ENCODE peak calls at places on chromosomes 4 and X, in five cellular contexts. P is endodermal cell, T is PC-3, Z is sigmoid colon, Q is AG09319. B is an unnamed sample.

GRCh38 chrX:46587158-46587557 is 13.6 kb downstream of the CHST7 start:
- DNase-seq in P (no peak), Z (no peak), Q (no peak), T (no peak), B (peak)

GRCh38 chrX:1763294-1763693 is 148.4 kb downstream of the ASMT start:
- DNase-seq in P (no peak), Q (no peak), T (no peak), Z (no peak), B (no peak)

GRCh38 chr4:124907881-124908280 is 195.3 kb upstream of the ANKRD50 start:
- DNase-seq in P (no peak), T (peak), Z (no peak), Q (no peak), B (no peak)

GRCh38 chr4:54165011-54165410 is 64.1 kb upstream of the PDGFRA start:
- DNase-seq in Q (no peak), T (no peak), Z (no peak), P (no peak), B (no peak)

GRCh38 chr4:28772066-28772465 is 1911.4 kb downstream of the STIM2 start:
- DNase-seq in P (no peak), Q (no peak), Z (no peak), T (peak), B (no peak)

GRCh38 chr4:21888195-21888976 is 60.2 kb downstream of the KCNIP4 start:
- DNase-seq in Z (no peak), P (no peak), T (peak), Q (peak), B (peak)

GRCh38 chr4:108492816-108493595 is 127.4 kb upstream of the RPL34 start:
- DNase-seq in Q (no peak), Z (no peak), T (peak), P (peak), B (no peak)

GRCh38 chr4:154908168-154908567 is 127.1 kb downstream of the RBM46 start:
- DNase-seq in T (peak), Q (no peak), P (no peak), Z (no peak), B (no peak)

GRCh38 chrX:120358687-120359086 is 3.2 kb upstream of the ATP1B4 start:
- DNase-seq in Z (no peak), T (peak), Q (no peak), P (no peak), B (no peak)

GRCh38 chr4:94038195-94038594 is 169.5 kb upstream of the SMARCAD1 start:
- DNase-seq in P (no peak), Z (no peak), T (no peak), Q (no peak), B (no peak)

GRCh38 chr4:36241771-36242170 is 2.5 kb downstream of the ARAP2 start:
- DNase-seq in P (no peak), T (no peak), Q (no peak), Z (no peak), B (peak)

GRCh38 chrX:16466640-16467432 is 183.1 kb upstream of the S100G start:
- DNase-seq in T (peak), Z (no peak), Q (no peak), P (no peak), B (no peak)

GRCh38 chr4:186475202-186475601 is 80.2 kb downstream of the MTNR1A start:
- DNase-seq in T (no peak), P (no peak), Z (no peak), Q (no peak), B (no peak)

GRCh38 chr4:36053931-36054330 is 190.4 kb downstream of the ARAP2 start:
- DNase-seq in Z (no peak), P (no peak), T (no peak), Q (no peak), B (no peak)

GRCh38 chr4:153222790-153223417 is 18.7 kb downstream of the TRIM2 start:
- DNase-seq in T (peak), Z (peak), P (peak), Q (no peak), B (peak)

DNA sequence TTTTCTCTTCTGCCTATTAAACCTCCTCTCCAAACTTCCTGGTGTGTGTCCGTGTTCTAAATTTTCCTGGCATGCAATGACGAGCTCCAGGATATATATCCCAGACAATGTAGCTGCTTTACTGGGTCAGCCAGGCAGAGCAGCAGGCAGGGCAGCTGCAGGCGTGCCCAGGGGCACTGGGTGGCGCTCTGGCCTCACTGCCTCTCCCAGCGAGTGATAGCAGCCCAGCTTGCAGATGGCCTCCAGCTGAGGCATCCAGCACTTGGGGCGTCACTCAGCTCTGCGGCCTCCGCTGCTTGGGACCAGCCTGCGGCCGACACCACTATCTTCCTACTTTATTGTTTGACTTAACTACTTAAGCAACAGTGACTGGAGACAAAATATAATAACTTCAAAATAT is 23.0 kb upstream of the UBA6 start:
- DNase-seq in Z (no peak), T (no peak), P (peak), Q (no peak), B (no peak)
- TF ChIP-seq CTCF in Z (no peak), T (peak), P (peak), Q (no peak), B (no peak)

GRCh38 chr4:39407584-39407885 is 805 bp downstream of the KLB start:
- DNase-seq in P (no peak), Q (no peak), T (no peak), Z (no peak), B (no peak)

GRCh38 chr4:39406763-39407583 is at the start of gene KLB:
- DNase-seq in Z (no peak), Q (no peak), P (no peak), T (no peak), B (no peak)

GRCh38 chr4:39415678-39416283 is 9.1 kb downstream of the KLB start:
- DNase-seq in Z (no peak), T (no peak), Q (no peak), P (no peak), B (no peak)

GRCh38 chr4:39410415-39410814 is 3.7 kb downstream of the KLB start:
- DNase-seq in P (no peak), Z (no peak), Q (no peak), T (peak), B (no peak)
- TF ChIP-seq CTCF in P (peak), Z (no peak), Q (peak), T (peak), B (no peak)

GRCh38 chr4:166324321-166324720 is 451.3 kb downstream of the TLL1 start:
- DNase-seq in Z (no peak), P (peak), Q (no peak), T (peak), B (no peak)
- TF ChIP-seq CTCF in Z (no peak), P (peak), Q (no peak), T (peak), B (peak)

GRCh38 chrX:97315939-97316338 is 432.2 kb downstream of the RPA4 start:
- DNase-seq in Z (no peak), P (peak), Q (no peak), T (peak), B (no peak)
- TF ChIP-seq CTCF in Z (no peak), P (peak), Q (no peak), T (peak), B (no peak)

GRCh38 chr4:2042207-2042946 is 16.8 kb upstream of the NAT8L start:
- DNase-seq in Z (no peak), Q (no peak), T (no peak), P (peak), B (peak)

GRCh38 chr4:2043396-2044118 is 15.6 kb upstream of the NAT8L start:
- DNase-seq in T (no peak), Z (no peak), Q (no peak), P (no peak), B (peak)

GRCh38 chr4:2041234-2042130 is 17.6 kb upstream of the NAT8L start:
- DNase-seq in Q (peak), T (peak), P (peak), Z (peak), B (peak)

GRCh38 chr4:2042947-2043395 is 16.2 kb upstream of the NAT8L start:
- DNase-seq in Q (no peak), Z (no peak), T (no peak), P (no peak), B (peak)

DNA sequence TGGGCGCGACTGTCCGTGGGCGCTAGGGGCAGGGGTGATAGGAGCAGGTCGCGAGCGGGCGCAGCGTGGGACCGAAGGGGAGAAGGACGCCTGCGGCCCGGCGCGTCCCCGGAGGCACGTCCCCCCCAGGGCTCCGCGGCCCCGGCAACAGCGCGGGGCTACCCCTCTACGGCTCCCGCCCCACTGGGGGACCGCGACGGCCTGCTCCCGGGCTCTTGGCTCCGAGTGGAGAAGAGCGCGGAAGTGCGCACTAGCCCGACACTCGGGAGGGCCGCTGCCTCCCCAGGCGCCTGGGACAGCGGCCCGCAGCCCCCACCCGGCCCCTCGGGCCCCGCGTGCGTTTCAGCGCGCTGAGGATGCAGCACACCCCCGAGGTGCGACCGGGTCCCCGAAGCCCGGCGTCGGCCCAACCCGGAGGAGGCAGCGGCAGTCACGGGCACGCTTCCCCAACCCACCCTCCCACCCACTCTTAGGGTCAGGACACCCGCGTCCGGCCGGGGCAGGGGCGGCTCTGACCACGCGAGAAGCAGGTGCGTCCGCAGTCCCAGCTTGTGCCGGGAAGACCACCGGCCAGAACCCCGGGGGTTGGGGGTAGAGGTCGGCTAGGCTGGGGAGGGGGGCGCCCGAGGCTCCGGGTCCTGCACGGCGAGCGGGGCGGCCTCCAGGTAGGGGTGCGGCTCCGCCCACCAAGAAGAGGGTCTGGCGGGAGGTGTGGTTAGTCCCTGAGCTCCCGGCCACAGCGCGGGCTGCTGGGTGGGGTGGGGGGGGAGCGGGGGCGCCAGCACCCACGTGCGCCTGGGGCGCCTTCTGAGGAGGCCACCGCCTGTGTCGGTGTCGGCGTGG is 18.5 kb upstream of the NAT8L start:
- DNase-seq in T (no peak), Z (no peak), P (peak), Q (no peak), B (peak)
- TF ChIP-seq CTCF in T (no peak), Z (no peak), P (no peak), Q (no peak), B (no peak)

GRCh38 chr4:140372607-140373327 is 679 bp upstream of the SCOC start:
- DNase-seq in P (peak), Z (no peak), Q (no peak), T (peak), B (peak)
- TF ChIP-seq CTCF in P (peak), Z (peak), Q (no peak), T (no peak), B (no peak)

DNA sequence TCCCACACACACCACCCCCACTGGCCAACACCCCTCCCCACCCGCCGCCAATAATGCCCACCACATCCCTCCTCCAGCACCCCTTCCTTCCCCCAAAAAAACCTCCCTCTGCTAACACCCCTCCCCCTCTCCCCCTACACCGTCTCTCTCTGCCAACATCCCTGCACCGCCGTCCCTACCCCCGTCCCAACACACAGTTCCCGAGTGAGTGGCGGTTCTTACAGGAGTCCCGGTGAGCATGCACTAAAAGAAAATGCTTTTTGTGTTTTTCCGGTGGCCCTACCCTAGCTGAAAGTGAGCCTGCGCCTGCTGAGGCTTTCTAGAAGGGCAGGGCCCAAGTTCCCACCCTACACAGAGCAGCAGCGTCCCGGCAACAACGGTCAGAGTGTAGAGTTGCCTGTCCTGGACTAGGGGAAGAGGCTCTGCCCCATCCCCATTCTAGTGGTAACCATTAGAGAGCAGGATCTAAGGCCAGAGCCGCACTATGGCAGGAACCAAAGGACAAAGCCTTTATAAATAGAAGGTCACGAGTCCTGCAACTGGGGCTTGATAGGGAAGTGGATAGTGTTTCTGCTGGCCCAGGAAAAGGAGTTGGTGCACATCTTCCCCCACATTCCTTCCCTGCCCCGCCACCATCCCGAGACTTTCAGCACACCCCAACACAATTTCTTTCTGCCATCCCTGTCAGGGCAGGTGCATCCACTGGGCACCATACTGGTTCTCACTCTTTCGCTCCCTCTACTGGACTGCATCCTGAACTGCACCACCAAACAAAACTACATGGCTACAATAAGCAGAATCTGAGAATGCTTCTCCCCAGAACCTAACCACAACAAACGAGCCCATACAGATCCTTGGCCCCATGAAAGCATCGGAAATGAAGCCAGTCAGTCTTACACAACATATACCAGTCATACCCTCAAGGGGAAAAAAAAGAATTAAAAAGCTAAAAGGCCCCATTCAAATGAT is 78.1 kb upstream of the PAGE3 start:
- DNase-seq in T (peak), Z (no peak), P (peak), Q (no peak), B (peak)
- TF ChIP-seq CTCF in T (peak), Z (no peak), P (peak), Q (peak), B (peak)

B was measured in GM20000.